ENCODE peak calls at places on chromosomes 2 and 18, in four cellular contexts. O is HepG2, S is GM12878, I is K562. D is an unnamed sample.

GRCh38 chr2:119710281-119710680 is 31.3 kb downstream of the TMEM177 start:
- DNase-seq in I (no peak), S (no peak), O (no peak), D (no peak)

GRCh38 chr18:41456791-41457190 is 498.2 kb upstream of the PIK3C3 start:
- DNase-seq in S (no peak), O (no peak), I (no peak), D (no peak)

GRCh38 chr2:124670187-124670586 is 645.1 kb downstream of the CNTNAP5 start:
- DNase-seq in S (no peak), O (no peak), I (no peak), D (no peak)

GRCh38 chr2:215750763-215751162 is 262.6 kb downstream of the MREG start:
- DNase-seq in I (no peak), S (no peak), O (no peak), D (no peak)

GRCh38 chr18:361941-362913 is 94.4 kb upstream of the THOC1 start:
- DNase-seq in I (no peak), S (no peak), O (peak; percentile 92), D (no peak)

GRCh38 chr18:27728659-27729058 is 448.3 kb downstream of the CDH2 start:
- DNase-seq in S (no peak), I (no peak), O (no peak), D (no peak)

GRCh38 chr2:140338827-140339226 is 1558.6 kb upstream of the NXPH2 start:
- DNase-seq in I (no peak), S (no peak), O (no peak), D (no peak)

GRCh38 chr2:105399207-105399861 is 483 bp upstream of the FHL2 start:
- DNase-seq in O (no peak), S (no peak), I (no peak), D (no peak)

GRCh38 chr18:22667616-22668422 is 250.1 kb upstream of the CTAGE1 start:
- DNase-seq in O (no peak), S (peak; percentile 20), I (peak; percentile 92), D (no peak)

GRCh38 chr2:121196849-121197155 is 88.2 kb downstream of the TFCP2L1 start:
- DNase-seq in I (no peak), S (no peak), O (no peak), D (no peak)

GRCh38 chr2:96541753-96542152 is 5.2 kb downstream of the ARID5A start:
- DNase-seq in O (no peak), S (no peak), I (no peak), D (no peak)

GRCh38 chr18:45521151-45521550 is 94.1 kb upstream of the SLC14A2 start:
- DNase-seq in I (no peak), O (no peak), S (no peak), D (no peak)

GRCh38 chr18:26052497-26052896 is 37.9 kb downstream of the SS18 start:
- DNase-seq in I (no peak), S (no peak), O (no peak), D (no peak)

GRCh38 chr2:45334241-45334860 is 276.7 kb downstream of the SRBD1 start:
- DNase-seq in O (no peak), I (no peak), S (no peak), D (no peak)
- TF ChIP-seq BHLHE40 in O (no peak), I (no peak), S (no peak), D (no peak)

GRCh38 chr2:66899648-66900047 is 464.7 kb downstream of the MEIS1 start:
- DNase-seq in I (no peak), O (no peak), S (no peak), D (no peak)
- TF ChIP-seq FOXK2 in I (no peak), O (no peak), S (no peak), D (no peak)

DNA sequence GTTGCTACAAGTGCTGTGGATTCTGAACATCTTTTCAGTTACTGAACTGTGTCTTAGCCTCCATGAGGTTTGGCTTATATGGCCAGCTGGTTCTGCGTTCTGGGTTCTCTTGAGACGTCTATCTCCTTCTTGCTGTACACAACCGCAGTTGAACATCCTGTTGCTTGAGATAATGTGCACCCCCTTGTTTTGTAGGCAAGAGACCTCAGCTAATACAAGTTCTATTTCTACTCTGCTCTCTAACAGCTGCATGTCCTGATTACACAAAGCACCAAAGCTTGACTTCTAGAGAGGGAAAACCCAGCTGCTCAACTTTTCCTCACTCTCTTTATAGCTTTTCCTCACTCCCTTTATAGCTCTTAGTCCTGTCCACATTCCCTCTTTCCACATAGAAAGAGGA is 176.0 kb downstream of the LTBP1 start:
- DNase-seq in O (no peak), S (no peak), I (peak; percentile 80), D (no peak)
- TF ChIP-seq SP1 in O (no peak), S (no peak), I (no peak), D (no peak)

DNA sequence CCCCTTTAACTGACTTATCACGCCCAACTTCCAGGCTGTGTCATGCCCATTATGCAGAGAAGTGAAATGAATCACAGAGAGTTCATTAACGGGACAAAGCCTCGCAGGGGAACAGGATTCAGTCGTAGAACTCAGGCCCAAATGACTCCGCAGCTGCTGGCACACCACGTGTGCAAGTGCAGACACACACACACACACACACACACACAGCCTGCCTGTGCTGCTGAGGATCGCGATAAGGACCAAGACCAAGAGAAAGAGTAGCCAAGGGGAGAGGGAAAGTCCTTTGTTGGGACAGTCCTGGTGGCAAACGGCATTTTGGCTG is 90.0 kb upstream of the TAF1B start:
- DNase-seq in S (peak; percentile 69), I (peak; percentile 68), O (no peak), D (no peak)
- TF ChIP-seq BHLHE40 in S (no peak), I (peak; percentile 75), O (no peak), D (no peak)

GRCh38 chr2:67839668-67840067 is 223.1 kb downstream of the C1D start:
- DNase-seq in S (no peak), O (no peak), I (no peak), D (no peak)

GRCh38 chr2:67841711-67842110 is 221.1 kb downstream of the C1D start:
- DNase-seq in I (no peak), S (no peak), O (no peak), D (no peak)

GRCh38 chr2:67839242-67839641 is 223.6 kb downstream of the C1D start:
- DNase-seq in I (no peak), S (no peak), O (no peak), D (no peak)

GRCh38 chr2:67842375-67842959 is 220.3 kb downstream of the C1D start:
- DNase-seq in S (no peak), I (no peak), O (no peak), D (no peak)

DNA sequence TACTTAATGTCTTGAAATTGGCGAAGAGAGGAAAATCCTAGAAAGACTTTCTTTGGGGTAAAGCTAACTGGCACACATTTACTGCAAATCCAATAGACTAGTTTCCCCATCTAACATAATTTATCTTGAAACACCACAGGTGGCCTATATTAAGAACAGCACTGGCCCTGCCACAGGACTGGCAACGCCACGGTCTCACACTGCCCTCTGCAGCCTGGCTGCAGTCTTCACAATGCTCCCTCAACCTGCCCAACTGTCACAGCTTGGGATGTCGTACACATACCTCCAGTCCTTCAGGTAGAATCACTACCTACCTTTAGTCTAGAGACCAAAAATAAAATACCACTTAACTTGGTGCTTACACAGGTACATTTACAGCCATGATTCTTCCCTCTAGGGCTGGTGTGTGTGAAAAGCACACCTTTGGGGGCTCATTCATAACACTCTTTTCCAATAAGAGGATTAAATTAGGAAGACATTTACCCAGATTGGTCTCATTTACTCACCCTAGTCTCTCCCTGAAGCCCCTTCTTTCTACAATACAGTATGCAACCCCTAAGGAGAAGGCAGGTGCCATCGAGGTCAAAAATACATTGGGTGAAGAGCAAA is 222.2 kb downstream of the C1D start:
- DNase-seq in I (peak; percentile 50), O (peak; percentile 43), S (no peak), D (peak; percentile 72)
- TF ChIP-seq FOXK2 in I (no peak), O (no peak), S (no peak), D (no peak)

DNA sequence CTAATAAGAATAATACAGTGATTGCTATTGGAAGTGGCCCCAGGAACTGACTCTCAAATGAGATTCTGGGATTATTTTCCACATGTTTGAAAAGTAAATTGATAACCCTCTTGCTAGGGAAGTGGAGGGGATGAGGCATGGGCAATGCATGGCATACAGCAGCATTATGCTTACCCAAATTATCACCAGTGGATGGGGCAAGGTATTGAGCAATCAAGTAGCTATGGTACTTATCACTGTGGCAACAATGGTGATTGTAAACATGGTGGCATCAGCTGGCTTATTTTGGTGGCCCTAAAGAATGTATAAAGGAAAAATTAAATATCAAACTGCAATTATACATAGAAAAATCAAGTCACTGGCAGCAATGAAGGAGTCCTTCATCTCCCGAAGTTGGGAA is 155.1 kb downstream of the FIGN start:
- DNase-seq in O (no peak), S (no peak), I (no peak), D (no peak)
- TF ChIP-seq SP1 in O (no peak), S (no peak), I (no peak), D (no peak)